ENCODE peak calls at places on chromosomes 6 and 20, in seven cellular contexts. One of them, this sample, is unnamed.

GRCh38 chr20:52785678-52786077 is 186.5 kb upstream of the TSHZ2 start:
- DNase-seq in right atrium auricular region: no peak
- DNase-seq in WERI-Rb-1: no peak
- DNase-seq in MM.1S: no peak
- DNase-seq in dorsolateral prefrontal cortex: no peak
- DNase-seq in kidney: no peak
- DNase-seq in CD8-positive, alpha-beta T cell: no peak
- DNase-seq in this sample: no peak

GRCh38 chr20:41329435-41330342 is 10.9 kb upstream of the LPIN3 start:
- DNase-seq in right atrium auricular region: peak; percentile 93
- DNase-seq in WERI-Rb-1: no peak
- DNase-seq in MM.1S: peak; percentile 68
- DNase-seq in dorsolateral prefrontal cortex: no peak
- DNase-seq in kidney: peak; percentile 95
- DNase-seq in CD8-positive, alpha-beta T cell: peak; percentile 46
- DNase-seq in this sample: peak; percentile 91

GRCh38 chr6:33205172-33206026 is 944 bp downstream of the HSD17B8 start:
- DNase-seq in right atrium auricular region: no peak
- DNase-seq in WERI-Rb-1: peak; percentile 89
- DNase-seq in MM.1S: peak; percentile 29
- DNase-seq in dorsolateral prefrontal cortex: no peak
- DNase-seq in kidney: no peak
- DNase-seq in CD8-positive, alpha-beta T cell: no peak
- DNase-seq in this sample: no peak

GRCh38 chr20:64159286-64159680 is 5.0 kb upstream of the MYT1 start:
- DNase-seq in right atrium auricular region: no peak
- DNase-seq in WERI-Rb-1: no peak
- DNase-seq in MM.1S: no peak
- DNase-seq in dorsolateral prefrontal cortex: no peak
- DNase-seq in kidney: no peak
- DNase-seq in CD8-positive, alpha-beta T cell: no peak
- DNase-seq in this sample: no peak

GRCh38 chr6:130411481-130411880 is 45.7 kb downstream of the TMEM200A start:
- DNase-seq in right atrium auricular region: no peak
- DNase-seq in WERI-Rb-1: no peak
- DNase-seq in MM.1S: no peak
- DNase-seq in dorsolateral prefrontal cortex: no peak
- DNase-seq in kidney: no peak
- DNase-seq in CD8-positive, alpha-beta T cell: no peak
- DNase-seq in this sample: no peak

GRCh38 chr20:4052139-4052480 is 36.8 kb upstream of the RNF24 start:
- DNase-seq in right atrium auricular region: no peak
- DNase-seq in WERI-Rb-1: no peak
- DNase-seq in MM.1S: no peak
- DNase-seq in dorsolateral prefrontal cortex: no peak
- DNase-seq in kidney: no peak
- DNase-seq in CD8-positive, alpha-beta T cell: no peak
- DNase-seq in this sample: no peak

GRCh38 chr6:157229733-157230132 is 93.6 kb downstream of the TMEM242 start:
- DNase-seq in right atrium auricular region: peak; percentile 48
- DNase-seq in WERI-Rb-1: no peak
- DNase-seq in MM.1S: peak; percentile 27
- DNase-seq in dorsolateral prefrontal cortex: no peak
- DNase-seq in kidney: no peak
- DNase-seq in CD8-positive, alpha-beta T cell: no peak
- DNase-seq in this sample: no peak

GRCh38 chr6:16419636-16420331 is 181.4 kb downstream of the GMPR start:
- DNase-seq in right atrium auricular region: no peak
- DNase-seq in WERI-Rb-1: no peak
- DNase-seq in MM.1S: no peak
- DNase-seq in dorsolateral prefrontal cortex: no peak
- DNase-seq in kidney: no peak
- DNase-seq in CD8-positive, alpha-beta T cell: no peak
- DNase-seq in this sample: no peak

GRCh38 chr6:17968081-17968518 is 19.3 kb downstream of the KIF13A start:
- DNase-seq in right atrium auricular region: no peak
- DNase-seq in WERI-Rb-1: no peak
- DNase-seq in MM.1S: no peak
- DNase-seq in dorsolateral prefrontal cortex: no peak
- DNase-seq in kidney: peak; percentile 24
- DNase-seq in CD8-positive, alpha-beta T cell: no peak
- DNase-seq in this sample: no peak

GRCh38 chr6:3261921-3262320 is 3.2 kb downstream of the PSMG4 start:
- DNase-seq in right atrium auricular region: no peak
- DNase-seq in WERI-Rb-1: no peak
- DNase-seq in MM.1S: no peak
- DNase-seq in dorsolateral prefrontal cortex: no peak
- DNase-seq in kidney: peak; percentile 67
- DNase-seq in CD8-positive, alpha-beta T cell: no peak
- DNase-seq in this sample: no peak

DNA sequence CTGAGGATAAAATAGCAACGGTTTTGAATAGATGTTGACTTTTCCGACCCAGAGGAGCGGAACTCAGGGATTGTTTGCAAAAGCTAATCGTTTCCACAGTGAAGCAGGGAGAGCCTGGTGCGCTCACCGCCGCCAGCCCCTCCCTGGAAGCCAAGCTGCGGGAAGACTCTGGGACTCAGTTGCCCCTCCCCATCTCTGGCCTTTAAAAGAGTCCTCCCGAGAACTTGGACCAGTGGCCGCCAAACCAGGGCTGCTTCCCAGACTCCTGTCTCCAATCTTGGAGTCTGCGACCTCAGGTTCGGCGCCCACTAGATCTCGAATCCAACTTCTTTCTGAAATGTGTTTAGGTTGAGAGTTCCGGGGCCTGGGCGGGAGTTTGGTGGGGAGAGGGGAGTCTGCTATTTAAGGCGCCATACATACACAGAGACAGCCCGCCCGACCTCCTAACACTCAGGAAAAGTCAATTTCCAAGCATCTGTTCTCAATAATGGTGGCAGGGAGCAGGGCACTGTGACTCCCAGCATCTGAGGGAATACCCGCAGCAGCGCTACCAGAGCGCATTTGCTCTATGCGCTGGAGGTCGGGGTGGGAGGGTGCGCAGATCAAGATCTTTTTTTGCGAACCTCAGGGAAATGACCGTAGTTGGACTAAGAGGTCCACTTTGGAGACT is 812 bp upstream of the GRIK2 start:
- DNase-seq in right atrium auricular region: no peak
- DNase-seq in WERI-Rb-1: no peak
- DNase-seq in MM.1S: no peak
- DNase-seq in dorsolateral prefrontal cortex: no peak
- DNase-seq in kidney: no peak
- DNase-seq in CD8-positive, alpha-beta T cell: no peak
- DNase-seq in this sample: no peak
- H3K4me3 ChIP-seq in right atrium auricular region: peak overlapping the region; percentile 60
- H3K4me3 ChIP-seq in WERI-Rb-1: no peak overlapping the region
- H3K4me3 ChIP-seq in MM.1S: peak overlapping the region; percentile 64
- H3K4me3 ChIP-seq in dorsolateral prefrontal cortex: peak overlapping the region; percentile 61
- H3K4me3 ChIP-seq in kidney: peak overlapping the region; percentile 58
- H3K4me3 ChIP-seq in CD8-positive, alpha-beta T cell: no peak overlapping the region
- H3K4me3 ChIP-seq in this sample: peak overlapping the region; percentile 67

DNA sequence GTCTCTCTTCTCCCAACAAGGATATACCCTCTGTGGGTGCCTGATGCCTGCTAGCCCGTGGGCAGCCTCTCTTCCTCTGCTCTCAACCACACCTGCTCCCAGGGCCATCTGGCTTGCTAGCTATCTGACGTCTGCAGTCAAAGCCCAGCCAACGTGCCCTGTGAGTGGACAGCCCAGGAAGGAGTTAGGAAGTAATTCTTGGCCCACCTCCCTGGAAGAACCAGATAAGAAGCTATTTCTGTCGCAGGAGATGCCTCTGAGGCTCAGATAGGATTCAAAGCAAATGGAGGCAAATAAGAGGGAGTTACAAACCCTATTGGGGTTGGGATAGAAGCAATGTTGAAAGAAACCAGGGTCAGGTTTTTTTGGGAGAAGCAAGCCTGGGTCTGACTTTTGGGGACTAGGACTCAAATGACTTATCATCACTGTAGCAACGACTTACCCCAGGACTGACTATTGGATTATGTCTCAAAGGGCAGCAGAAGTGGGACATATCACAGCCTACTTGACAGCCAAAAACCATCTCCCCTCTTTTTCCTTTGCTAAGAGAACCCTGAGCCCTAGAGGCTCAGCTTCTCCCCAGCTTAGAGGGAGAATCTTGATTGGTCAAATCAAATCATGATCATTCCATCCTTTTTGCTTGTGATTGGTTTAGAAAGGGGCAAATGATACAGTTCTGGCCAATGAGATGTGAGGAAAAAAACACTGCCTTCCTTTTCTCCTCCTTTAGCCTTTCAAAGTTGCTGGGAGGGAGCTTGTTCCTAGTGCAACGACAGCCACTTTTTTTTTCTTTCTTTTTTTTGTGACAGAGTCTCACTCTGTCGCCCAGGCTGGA is 18.0 kb upstream of the CDK5RAP1 start:
- DNase-seq in right atrium auricular region: peak; percentile 87
- DNase-seq in WERI-Rb-1: no peak
- DNase-seq in MM.1S: no peak
- DNase-seq in dorsolateral prefrontal cortex: no peak
- DNase-seq in kidney: peak; percentile 31
- DNase-seq in CD8-positive, alpha-beta T cell: no peak
- DNase-seq in this sample: peak; percentile 82
- H3K27ac ChIP-seq in right atrium auricular region: peak overlapping the region; percentile 88
- H3K27ac ChIP-seq in WERI-Rb-1: no peak overlapping the region
- H3K27ac ChIP-seq in MM.1S: no peak overlapping the region
- H3K27ac ChIP-seq in dorsolateral prefrontal cortex: no peak overlapping the region
- H3K27ac ChIP-seq in kidney: no peak overlapping the region
- H3K27ac ChIP-seq in CD8-positive, alpha-beta T cell: no peak overlapping the region
- H3K27ac ChIP-seq in this sample: peak overlapping the region; percentile 59

GRCh38 chr6:5208491-5208890 is 52.3 kb downstream of the LYRM4 start:
- DNase-seq in right atrium auricular region: no peak
- DNase-seq in WERI-Rb-1: no peak
- DNase-seq in MM.1S: no peak
- DNase-seq in dorsolateral prefrontal cortex: no peak
- DNase-seq in kidney: no peak
- DNase-seq in CD8-positive, alpha-beta T cell: no peak
- DNase-seq in this sample: no peak

GRCh38 chr6:5205035-5205469 is 55.7 kb downstream of the LYRM4 start:
- DNase-seq in right atrium auricular region: no peak
- DNase-seq in WERI-Rb-1: peak; percentile 55
- DNase-seq in MM.1S: no peak
- DNase-seq in dorsolateral prefrontal cortex: no peak
- DNase-seq in kidney: peak; percentile 72
- DNase-seq in CD8-positive, alpha-beta T cell: no peak
- DNase-seq in this sample: no peak

GRCh38 chr6:5206920-5207561 is 53.7 kb downstream of the LYRM4 start:
- DNase-seq in right atrium auricular region: no peak
- DNase-seq in WERI-Rb-1: no peak
- DNase-seq in MM.1S: no peak
- DNase-seq in dorsolateral prefrontal cortex: no peak
- DNase-seq in kidney: no peak
- DNase-seq in CD8-positive, alpha-beta T cell: no peak
- DNase-seq in this sample: no peak

GRCh38 chr6:5205877-5206840 is 54.6 kb downstream of the LYRM4 start:
- DNase-seq in right atrium auricular region: peak; percentile 86
- DNase-seq in WERI-Rb-1: peak; percentile 54
- DNase-seq in MM.1S: no peak
- DNase-seq in dorsolateral prefrontal cortex: peak; percentile 54
- DNase-seq in kidney: peak; percentile 90
- DNase-seq in CD8-positive, alpha-beta T cell: no peak
- DNase-seq in this sample: no peak

DNA sequence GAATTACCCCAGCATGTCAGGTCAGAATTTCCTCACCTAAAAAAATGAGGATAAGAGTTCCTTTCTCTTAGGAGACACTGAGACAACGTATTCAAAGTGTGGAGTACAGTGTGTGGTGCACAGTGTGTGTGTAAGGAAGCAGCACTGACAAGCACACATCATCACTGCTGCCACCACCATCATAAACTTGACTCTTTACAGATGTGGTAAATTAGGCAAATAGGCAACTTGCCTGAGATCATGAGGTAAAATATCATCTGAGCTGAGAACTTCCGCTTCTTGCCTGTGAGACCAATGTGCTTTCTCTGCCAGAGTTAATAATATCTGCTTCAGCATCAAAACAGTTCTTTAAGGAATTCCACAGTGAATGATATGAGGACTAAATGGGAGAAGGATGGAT is 52.7 kb downstream of the LYRM4 start:
- DNase-seq in right atrium auricular region: no peak
- DNase-seq in WERI-Rb-1: no peak
- DNase-seq in MM.1S: no peak
- DNase-seq in dorsolateral prefrontal cortex: no peak
- DNase-seq in kidney: no peak
- DNase-seq in CD8-positive, alpha-beta T cell: no peak
- DNase-seq in this sample: no peak
- H3K4me3 ChIP-seq in right atrium auricular region: no peak overlapping the region
- H3K4me3 ChIP-seq in WERI-Rb-1: no peak overlapping the region
- H3K4me3 ChIP-seq in MM.1S: no peak overlapping the region
- H3K4me3 ChIP-seq in dorsolateral prefrontal cortex: no peak overlapping the region
- H3K4me3 ChIP-seq in kidney: no peak overlapping the region
- H3K4me3 ChIP-seq in CD8-positive, alpha-beta T cell: no peak overlapping the region
- H3K4me3 ChIP-seq in this sample: peak overlapping the region; percentile 41

DNA sequence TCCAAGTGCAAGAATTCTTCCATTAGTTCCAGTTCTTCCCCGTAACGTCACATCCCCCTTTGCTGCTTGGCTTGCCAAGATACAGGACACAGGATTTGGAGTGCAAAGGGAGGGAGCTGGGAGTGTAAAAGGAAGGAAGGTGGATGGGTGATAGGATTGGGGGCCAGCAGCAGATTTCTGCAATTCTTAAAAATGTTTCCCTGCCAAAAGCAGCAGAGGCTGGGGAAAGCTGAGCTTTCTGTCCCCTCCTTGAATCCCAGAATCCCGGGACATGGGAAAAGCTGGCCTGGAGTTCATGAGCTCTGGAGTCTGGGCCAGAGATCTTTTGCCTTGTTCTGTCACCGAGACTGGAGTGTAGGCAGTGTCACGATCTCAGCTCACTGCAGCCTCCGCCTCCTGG is 60.0 kb upstream of the EPB41L1 start:
- DNase-seq in right atrium auricular region: no peak
- DNase-seq in WERI-Rb-1: no peak
- DNase-seq in MM.1S: no peak
- DNase-seq in dorsolateral prefrontal cortex: no peak
- DNase-seq in kidney: no peak
- DNase-seq in CD8-positive, alpha-beta T cell: no peak
- DNase-seq in this sample: no peak
- H3K27ac ChIP-seq in right atrium auricular region: peak overlapping the region; percentile 44
- H3K27ac ChIP-seq in WERI-Rb-1: no peak overlapping the region
- H3K27ac ChIP-seq in MM.1S: peak overlapping the region; percentile 45
- H3K27ac ChIP-seq in dorsolateral prefrontal cortex: peak overlapping the region; percentile 82
- H3K27ac ChIP-seq in kidney: peak overlapping the region; percentile 99
- H3K27ac ChIP-seq in CD8-positive, alpha-beta T cell: no peak overlapping the region
- H3K27ac ChIP-seq in this sample: peak overlapping the region; percentile 15

GRCh38 chr20:14142171-14142570 is 146.9 kb downstream of the MACROD2 start:
- DNase-seq in right atrium auricular region: no peak
- DNase-seq in WERI-Rb-1: peak; percentile 60
- DNase-seq in MM.1S: peak; percentile 47
- DNase-seq in dorsolateral prefrontal cortex: no peak
- DNase-seq in kidney: no peak
- DNase-seq in CD8-positive, alpha-beta T cell: no peak
- DNase-seq in this sample: no peak

GRCh38 chr20:14142964-14143627 is 147.8 kb downstream of the MACROD2 start:
- DNase-seq in right atrium auricular region: no peak
- DNase-seq in WERI-Rb-1: no peak
- DNase-seq in MM.1S: no peak
- DNase-seq in dorsolateral prefrontal cortex: no peak
- DNase-seq in kidney: no peak
- DNase-seq in CD8-positive, alpha-beta T cell: no peak
- DNase-seq in this sample: no peak

DNA sequence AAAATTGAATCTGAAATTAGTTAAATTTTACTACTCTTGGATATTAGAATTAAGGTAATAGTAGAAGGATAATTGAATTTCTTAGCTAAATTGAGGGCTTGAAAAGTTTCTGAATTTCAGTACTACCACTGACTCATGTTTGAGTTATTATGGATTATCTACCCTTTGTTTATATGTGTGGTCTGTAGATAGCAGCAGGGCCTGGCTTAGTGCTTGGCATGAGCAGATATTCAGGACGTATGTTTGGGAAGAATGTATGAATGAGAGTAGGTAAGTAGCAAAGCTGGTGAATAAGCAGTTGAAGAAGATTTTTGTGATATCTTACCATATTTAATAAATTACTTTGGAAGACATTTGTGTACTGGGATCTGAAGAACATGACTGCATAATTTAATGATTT is 152.7 kb downstream of the MACROD2 start:
- DNase-seq in right atrium auricular region: no peak
- DNase-seq in WERI-Rb-1: no peak
- DNase-seq in MM.1S: no peak
- DNase-seq in dorsolateral prefrontal cortex: no peak
- DNase-seq in kidney: no peak
- DNase-seq in CD8-positive, alpha-beta T cell: no peak
- DNase-seq in this sample: no peak
- H3K4me3 ChIP-seq in right atrium auricular region: no peak overlapping the region
- H3K4me3 ChIP-seq in WERI-Rb-1: no peak overlapping the region
- H3K4me3 ChIP-seq in MM.1S: no peak overlapping the region
- H3K4me3 ChIP-seq in dorsolateral prefrontal cortex: no peak overlapping the region
- H3K4me3 ChIP-seq in kidney: no peak overlapping the region
- H3K4me3 ChIP-seq in CD8-positive, alpha-beta T cell: no peak overlapping the region
- H3K4me3 ChIP-seq in this sample: no peak overlapping the region

This sample was measured in coronary artery.